ENCODE peak calls at places on chromosomes 7 and 10, in seven cellular contexts. One of them, this sample, is unnamed.

GRCh38 chr10:118621304-118621942 is 26.0 kb upstream of the PRLHR start:
- DNase-seq in foreskin fibroblast: peak; percentile 9
- DNase-seq in AG09309: no peak
- DNase-seq in HCT116: no peak
- DNase-seq in NCI-H460: no peak
- DNase-seq in dorsolateral prefrontal cortex: no peak
- DNase-seq in substantia nigra: no peak
- DNase-seq in this sample: no peak

GRCh38 chr10:125983161-125983560 is 86.8 kb downstream of the FANK1 start:
- DNase-seq in AG09309: no peak
- DNase-seq in NCI-H460: no peak
- DNase-seq in dorsolateral prefrontal cortex: no peak
- DNase-seq in HCT116: no peak
- DNase-seq in foreskin fibroblast: no peak
- DNase-seq in substantia nigra: no peak
- DNase-seq in this sample: no peak

GRCh38 chr7:7770228-7770627 is 51.8 kb upstream of the RPA3 start:
- DNase-seq in HCT116: no peak
- DNase-seq in dorsolateral prefrontal cortex: no peak
- DNase-seq in foreskin fibroblast: peak; percentile 51
- DNase-seq in NCI-H460: no peak
- DNase-seq in AG09309: no peak
- DNase-seq in substantia nigra: no peak
- DNase-seq in this sample: no peak

GRCh38 chr10:30865141-30865926 is 166.3 kb downstream of the ZNF438 start:
- DNase-seq in HCT116: no peak
- DNase-seq in dorsolateral prefrontal cortex: no peak
- DNase-seq in AG09309: peak; percentile 16
- DNase-seq in NCI-H460: no peak
- DNase-seq in substantia nigra: no peak
- DNase-seq in foreskin fibroblast: peak; percentile 60
- DNase-seq in this sample: no peak

GRCh38 chr7:93284908-93285307 is 52.7 kb downstream of the VPS50 start:
- DNase-seq in dorsolateral prefrontal cortex: no peak
- DNase-seq in substantia nigra: no peak
- DNase-seq in AG09309: no peak
- DNase-seq in HCT116: no peak
- DNase-seq in foreskin fibroblast: no peak
- DNase-seq in NCI-H460: no peak
- DNase-seq in this sample: no peak

GRCh38 chr7:96800824-96801223 is 91.2 kb upstream of the SEM1 start:
- DNase-seq in dorsolateral prefrontal cortex: no peak
- DNase-seq in foreskin fibroblast: no peak
- DNase-seq in AG09309: no peak
- DNase-seq in HCT116: no peak
- DNase-seq in substantia nigra: no peak
- DNase-seq in NCI-H460: no peak
- DNase-seq in this sample: peak; percentile 4

GRCh38 chr7:108222236-108222892 is 92.2 kb upstream of the LAMB4 start:
- DNase-seq in NCI-H460: no peak
- DNase-seq in AG09309: no peak
- DNase-seq in substantia nigra: no peak
- DNase-seq in foreskin fibroblast: peak; percentile 80
- DNase-seq in dorsolateral prefrontal cortex: no peak
- DNase-seq in HCT116: no peak
- DNase-seq in this sample: no peak

GRCh38 chr7:134201569-134202261 is 74.6 kb downstream of the LRGUK start:
- DNase-seq in AG09309: no peak
- DNase-seq in foreskin fibroblast: no peak
- DNase-seq in dorsolateral prefrontal cortex: no peak
- DNase-seq in substantia nigra: no peak
- DNase-seq in HCT116: no peak
- DNase-seq in NCI-H460: no peak
- DNase-seq in this sample: no peak

GRCh38 chr7:134593530-134594392 is 44.9 kb downstream of the AKR1B15 start:
- DNase-seq in HCT116: no peak
- DNase-seq in substantia nigra: peak; percentile 83
- DNase-seq in foreskin fibroblast: peak; percentile 94
- DNase-seq in dorsolateral prefrontal cortex: peak; percentile 79
- DNase-seq in AG09309: peak; percentile 86
- DNase-seq in NCI-H460: peak; percentile 91
- DNase-seq in this sample: peak; percentile 66

GRCh38 chr10:90274721-90275468 is 573.5 kb downstream of the KIF20B start:
- DNase-seq in substantia nigra: no peak
- DNase-seq in dorsolateral prefrontal cortex: no peak
- DNase-seq in AG09309: no peak
- DNase-seq in NCI-H460: no peak
- DNase-seq in foreskin fibroblast: peak; percentile 49
- DNase-seq in HCT116: no peak
- DNase-seq in this sample: no peak

GRCh38 chr7:116997972-116998371 is 44.7 kb downstream of the ST7 start:
- DNase-seq in HCT116: no peak
- DNase-seq in dorsolateral prefrontal cortex: no peak
- DNase-seq in NCI-H460: no peak
- DNase-seq in substantia nigra: no peak
- DNase-seq in foreskin fibroblast: no peak
- DNase-seq in AG09309: no peak
- DNase-seq in this sample: no peak

GRCh38 chr7:143363011-143363937 is 761 bp upstream of the FAM131B start:
- DNase-seq in substantia nigra: no peak
- DNase-seq in foreskin fibroblast: peak; percentile 24
- DNase-seq in AG09309: no peak
- DNase-seq in NCI-H460: no peak
- DNase-seq in HCT116: no peak
- DNase-seq in dorsolateral prefrontal cortex: no peak
- DNase-seq in this sample: no peak

GRCh38 chr10:99435986-99436633 is 5.7 kb upstream of the GOT1 start:
- DNase-seq in substantia nigra: no peak
- DNase-seq in dorsolateral prefrontal cortex: no peak
- DNase-seq in AG09309: no peak
- DNase-seq in foreskin fibroblast: peak; percentile 70
- DNase-seq in HCT116: peak; percentile 44
- DNase-seq in NCI-H460: peak; percentile 58
- DNase-seq in this sample: peak; percentile 67

GRCh38 chr7:98398567-98399372 is 2.1 kb downstream of the BAIAP2L1 start:
- DNase-seq in foreskin fibroblast: peak; percentile 24
- DNase-seq in AG09309: no peak
- DNase-seq in NCI-H460: no peak
- DNase-seq in HCT116: no peak
- DNase-seq in substantia nigra: no peak
- DNase-seq in dorsolateral prefrontal cortex: no peak
- DNase-seq in this sample: peak; percentile 54

GRCh38 chr7:40763319-40764287 is 628.8 kb downstream of the SUGCT start:
- DNase-seq in NCI-H460: peak; percentile 12
- DNase-seq in substantia nigra: no peak
- DNase-seq in HCT116: no peak
- DNase-seq in dorsolateral prefrontal cortex: no peak
- DNase-seq in AG09309: peak; percentile 86
- DNase-seq in foreskin fibroblast: peak; percentile 80
- DNase-seq in this sample: peak; percentile 1

GRCh38 chr7:2138146-2138765 is 94.5 kb downstream of the MAD1L1 start:
- DNase-seq in AG09309: no peak
- DNase-seq in substantia nigra: no peak
- DNase-seq in foreskin fibroblast: no peak
- DNase-seq in NCI-H460: no peak
- DNase-seq in dorsolateral prefrontal cortex: no peak
- DNase-seq in HCT116: no peak
- DNase-seq in this sample: no peak

GRCh38 chr7:69076566-69076965 is 521.7 kb upstream of the AUTS2 start:
- DNase-seq in foreskin fibroblast: no peak
- DNase-seq in HCT116: no peak
- DNase-seq in NCI-H460: no peak
- DNase-seq in AG09309: no peak
- DNase-seq in substantia nigra: no peak
- DNase-seq in dorsolateral prefrontal cortex: no peak
- DNase-seq in this sample: no peak

GRCh38 chr7:55325371-55325792 is 39.8 kb upstream of the LANCL2 start:
- DNase-seq in substantia nigra: no peak
- DNase-seq in NCI-H460: no peak
- DNase-seq in HCT116: no peak
- DNase-seq in foreskin fibroblast: peak; percentile 96
- DNase-seq in AG09309: peak; percentile 80
- DNase-seq in dorsolateral prefrontal cortex: no peak
- DNase-seq in this sample: no peak

GRCh38 chr7:101390901-101391301 is 28.2 kb downstream of the COL26A1 start:
- DNase-seq in HCT116: no peak
- DNase-seq in NCI-H460: no peak
- DNase-seq in substantia nigra: no peak
- DNase-seq in foreskin fibroblast: peak; percentile 93
- DNase-seq in AG09309: no peak
- DNase-seq in dorsolateral prefrontal cortex: no peak
- DNase-seq in this sample: no peak

GRCh38 chr7:11830582-11831382 is 1.2 kb downstream of the THSD7A start:
- DNase-seq in substantia nigra: no peak
- DNase-seq in HCT116: no peak
- DNase-seq in dorsolateral prefrontal cortex: no peak
- DNase-seq in NCI-H460: peak; percentile 20
- DNase-seq in foreskin fibroblast: peak; percentile 62
- DNase-seq in AG09309: no peak
- DNase-seq in this sample: peak; percentile 12

GRCh38 chr10:104498345-104498955 is 142.6 kb upstream of the SORCS3 start:
- DNase-seq in dorsolateral prefrontal cortex: no peak
- DNase-seq in NCI-H460: no peak
- DNase-seq in substantia nigra: no peak
- DNase-seq in foreskin fibroblast: no peak
- DNase-seq in AG09309: no peak
- DNase-seq in HCT116: no peak
- DNase-seq in this sample: no peak

GRCh38 chr7:91434821-91435220 is 170.6 kb downstream of the FZD1 start:
- DNase-seq in NCI-H460: no peak
- DNase-seq in AG09309: peak; percentile 43
- DNase-seq in HCT116: no peak
- DNase-seq in foreskin fibroblast: no peak
- DNase-seq in dorsolateral prefrontal cortex: no peak
- DNase-seq in substantia nigra: no peak
- DNase-seq in this sample: no peak

GRCh38 chr7:130758429-130759056 is 24.5 kb upstream of the KLF14 start:
- DNase-seq in NCI-H460: peak; percentile 46
- DNase-seq in HCT116: peak; percentile 37
- DNase-seq in foreskin fibroblast: peak; percentile 71
- DNase-seq in substantia nigra: no peak
- DNase-seq in AG09309: peak; percentile 23
- DNase-seq in dorsolateral prefrontal cortex: no peak
- DNase-seq in this sample: peak; percentile 44

GRCh38 chr10:50885097-50885859 is at the start of gene A1CF:
- DNase-seq in substantia nigra: no peak
- DNase-seq in NCI-H460: no peak
- DNase-seq in AG09309: no peak
- DNase-seq in HCT116: no peak
- DNase-seq in dorsolateral prefrontal cortex: no peak
- DNase-seq in foreskin fibroblast: no peak
- DNase-seq in this sample: peak; percentile 91

GRCh38 chr10:4717670-4718069 is 108.3 kb upstream of the AKR1E2 start:
- DNase-seq in HCT116: no peak
- DNase-seq in dorsolateral prefrontal cortex: no peak
- DNase-seq in foreskin fibroblast: no peak
- DNase-seq in AG09309: no peak
- DNase-seq in substantia nigra: no peak
- DNase-seq in NCI-H460: no peak
- DNase-seq in this sample: no peak

This sample was measured in small intestine.